ENCODE peak calls at places on chromosome 16, in five cellular contexts. K is breast epithelium, W is HCT116, E is transverse colon, Z is H1. R is an unnamed sample.

GRCh38 chr16:67707210-67707609 is 11.9 kb downstream of the GFOD2 start:
- DNase-seq in W (no peak), E (no peak), K (no peak), Z (no peak), R (no peak)

GRCh38 chr16:48911700-48912099 is 301.7 kb upstream of the N4BP1 start:
- DNase-seq in Z (no peak), E (no peak), K (no peak), W (peak; percentile 12), R (no peak)

GRCh38 chr16:9578459-9578858 is 487.0 kb downstream of the HAPSTR1 start:
- DNase-seq in W (no peak), K (no peak), E (no peak), Z (no peak), R (no peak)

GRCh38 chr16:69329369-69330285 is 761 bp downstream of the PDF start:
- DNase-seq in W (no peak), K (no peak), E (peak; percentile 39), Z (no peak), R (peak; percentile 68)

GRCh38 chr16:81699596-81699995 is 79.5 kb upstream of the PLCG2 start:
- DNase-seq in Z (no peak), E (no peak), W (no peak), K (no peak), R (no peak)

GRCh38 chr16:8572919-8573724 is 17.2 kb downstream of the TMEM114 start:
- DNase-seq in W (peak; percentile 29), K (no peak), E (no peak), Z (no peak), R (no peak)

GRCh38 chr16:65547799-65548446 is 426.1 kb upstream of the CDH11 start:
- DNase-seq in W (no peak), E (no peak), Z (no peak), K (no peak), R (no peak)

GRCh38 chr16:18800674-18801196 is 614 bp downstream of the ARL6IP1 start:
- DNase-seq in W (no peak), K (no peak), E (peak; percentile 17), Z (no peak), R (peak; percentile 31)

GRCh38 chr16:81831722-81832126 is 52.6 kb downstream of the PLCG2 start:
- DNase-seq in W (no peak), E (peak; percentile 79), K (peak; percentile 36), Z (no peak), R (peak; percentile 53)

GRCh38 chr16:17270111-17270510 is 200.6 kb downstream of the XYLT1 start:
- DNase-seq in K (no peak), E (no peak), Z (no peak), W (no peak), R (no peak)

GRCh38 chr16:89489040-89489721 is 1.2 kb downstream of the ANKRD11 start:
- DNase-seq in E (peak; percentile 88), Z (peak; percentile 59), K (peak; percentile 78), W (peak; percentile 85), R (peak; percentile 60)
- TF ChIP-seq POLR2A in E (peak; percentile 72), Z (peak; percentile 65), K (no peak), W (no peak), R (peak; percentile 56)

DNA sequence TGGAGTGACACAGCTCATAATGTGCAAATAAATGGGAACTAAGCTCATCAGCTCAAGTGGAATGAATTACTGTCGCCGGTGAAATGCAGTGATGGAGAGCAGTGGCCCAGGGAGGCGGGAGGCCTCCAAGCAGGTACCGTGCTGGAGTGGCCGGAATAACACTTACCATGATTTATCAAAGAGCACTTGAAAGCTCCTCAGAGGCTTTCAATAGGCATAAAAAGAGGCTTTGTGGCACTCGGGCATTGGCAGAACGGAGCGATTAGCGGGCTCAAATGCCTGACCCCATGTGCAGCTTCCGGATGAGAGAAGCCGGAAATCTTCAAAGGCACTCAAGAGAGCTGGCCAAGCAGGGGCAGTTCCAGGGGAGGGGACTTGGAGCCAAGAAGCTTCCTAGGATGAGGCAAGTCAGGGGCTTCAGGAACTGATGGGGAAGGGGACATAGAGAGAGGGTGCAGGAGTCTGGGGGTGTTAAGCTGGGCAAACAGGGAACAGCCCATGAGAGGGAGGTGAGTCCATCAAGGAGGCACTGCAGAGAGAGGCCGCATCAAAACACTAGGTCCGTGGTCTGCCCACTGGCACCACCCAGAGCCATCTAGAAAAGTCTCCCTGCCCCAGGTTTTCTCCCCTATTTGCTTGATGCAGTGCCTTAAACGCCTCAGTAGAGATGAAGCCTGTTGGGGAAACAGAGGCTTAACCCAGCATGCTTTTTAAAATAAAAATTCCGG is 144.0 kb upstream of the IRX6 start:
- DNase-seq in E (no peak), K (no peak), Z (no peak), W (no peak), R (no peak)
- TF ChIP-seq POLR2AphosphoS5 in E (no peak), K (no peak), Z (no peak), W (no peak), R (no peak)

GRCh38 chr16:1781254-1781653 is 1.1 kb downstream of the SPSB3 start:
- DNase-seq in W (no peak), Z (no peak), E (no peak), K (no peak), R (no peak)

GRCh38 chr16:1780677-1781072 is 1.7 kb downstream of the SPSB3 start:
- DNase-seq in Z (no peak), E (no peak), W (no peak), K (no peak), R (no peak)

GRCh38 chr16:1781758-1782407 is 488 bp downstream of the SPSB3 start:
- DNase-seq in K (no peak), E (peak; percentile 37), Z (no peak), W (no peak), R (no peak)

GRCh38 chr16:1784977-1785845 is 2.5 kb downstream of the NUBP2 start:
- DNase-seq in W (no peak), E (peak; percentile 7), K (no peak), Z (no peak), R (no peak)

GRCh38 chr16:1782408-1783247 is at the start of the genes NUBP2 and SPSB3:
- DNase-seq in E (peak; percentile 100), Z (peak; percentile 100), K (peak; percentile 100), W (peak; percentile 100), R (peak; percentile 99)
- TF ChIP-seq POLR2A in E (peak; percentile 40), Z (no peak), K (no peak), W (no peak), R (peak; percentile 80)

DNA sequence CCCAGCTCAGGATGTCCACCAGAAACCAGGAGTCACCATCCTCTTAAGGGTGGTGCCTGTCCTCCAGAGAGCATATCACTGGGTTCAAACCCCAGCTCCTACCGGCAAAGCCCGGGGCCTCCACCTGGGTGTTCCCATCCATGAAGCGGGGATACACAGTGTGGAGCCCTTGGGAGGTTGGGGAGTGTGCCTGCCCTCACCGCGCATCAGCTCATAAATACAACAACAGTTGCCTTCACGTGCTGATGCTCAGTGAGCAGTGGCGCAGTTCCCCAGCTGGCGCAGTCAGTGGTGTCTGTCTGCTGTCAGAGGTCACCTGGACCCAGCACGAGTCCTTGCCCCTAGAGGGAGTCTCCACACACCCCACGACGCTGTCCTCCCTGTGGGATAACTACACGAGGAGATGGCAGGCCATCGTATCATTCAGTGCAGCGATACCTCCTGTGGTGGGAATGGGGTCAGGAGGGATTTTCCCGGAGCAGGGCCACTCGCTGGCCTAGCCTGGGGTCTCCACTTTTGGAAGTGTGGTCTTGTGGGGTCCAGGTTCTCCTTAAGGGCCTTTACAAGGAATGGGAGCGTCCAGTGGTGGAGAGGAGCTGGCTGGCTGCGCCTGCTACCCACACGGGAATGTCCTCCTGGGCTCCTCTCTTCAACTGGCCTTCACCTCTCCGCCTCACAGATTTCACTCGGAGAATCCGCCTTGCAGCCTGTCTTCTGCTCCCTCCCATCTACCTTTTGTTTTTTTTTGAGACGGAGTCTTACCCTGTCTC is 2.3 kb upstream of the ELOB start:
- DNase-seq in K (peak; percentile 46), W (no peak), E (peak; percentile 6), Z (no peak), R (no peak)
- TF ChIP-seq POLR2AphosphoS5 in K (no peak), W (peak; percentile 55), E (no peak), Z (no peak), R (peak; percentile 67)

GRCh38 chr16:66606000-66606751 is 1.7 kb downstream of the CMTM3 start:
- DNase-seq in K (no peak), E (no peak), Z (no peak), W (no peak), R (no peak)

GRCh38 chr16:66605177-66605999 is 884 bp downstream of the CMTM3 start:
- DNase-seq in W (no peak), K (no peak), E (peak; percentile 40), Z (no peak), R (no peak)

GRCh38 chr16:66601471-66601870 is 3.0 kb upstream of the CMTM3 start:
- DNase-seq in Z (no peak), W (no peak), K (no peak), E (no peak), R (no peak)

GRCh38 chr16:66604376-66605176 is at the start of gene CMTM3:
- DNase-seq in Z (no peak), W (peak; percentile 21), K (no peak), E (peak; percentile 59), R (peak; percentile 80)

DNA sequence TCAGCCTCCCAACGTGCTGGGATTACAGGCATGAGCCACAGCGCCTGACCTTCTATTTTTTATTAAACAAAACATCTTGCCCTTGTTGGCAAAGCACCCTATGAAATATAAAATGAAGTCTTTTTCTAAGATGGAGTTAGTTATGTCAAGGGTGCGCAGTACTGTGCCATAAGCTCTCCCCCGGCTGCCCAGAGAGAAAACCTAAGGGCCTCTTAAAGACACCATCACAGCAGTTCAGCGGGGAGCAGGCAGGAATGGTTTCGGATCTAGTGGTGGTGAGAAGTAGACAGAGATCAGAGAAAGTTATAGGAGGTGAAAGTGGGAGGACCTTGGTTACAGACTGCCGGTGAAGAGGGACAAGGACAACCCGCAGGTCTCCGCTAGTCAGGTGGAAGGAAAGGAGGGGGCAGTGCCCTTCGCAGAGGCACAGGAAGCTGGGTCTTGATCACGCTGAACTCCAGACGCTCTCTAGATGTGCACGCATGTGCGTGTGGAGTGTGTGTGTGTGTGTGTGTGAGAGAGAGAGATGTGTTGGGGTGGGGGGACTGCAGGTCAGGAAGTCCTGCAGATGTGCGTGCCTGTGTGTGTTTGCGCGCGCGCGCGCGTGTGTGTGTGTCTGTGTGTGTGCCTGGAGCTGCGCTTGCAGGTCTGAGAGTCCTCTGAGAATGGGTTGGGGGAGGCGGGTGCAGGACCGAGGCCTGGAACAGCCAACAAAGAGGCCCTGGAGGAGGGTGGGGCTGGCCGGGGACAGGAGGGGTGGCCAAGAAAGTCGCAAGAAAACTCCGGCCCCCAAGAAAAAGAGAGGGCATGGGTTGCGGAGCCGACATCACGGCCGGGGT is 748 bp upstream of the CMTM3 start:
- DNase-seq in K (no peak), Z (no peak), W (no peak), E (peak; percentile 59), R (peak; percentile 47)
- TF ChIP-seq POLR2A in K (no peak), Z (peak; percentile 38), W (peak; percentile 55), E (peak; percentile 35), R (peak; percentile 38)

DNA sequence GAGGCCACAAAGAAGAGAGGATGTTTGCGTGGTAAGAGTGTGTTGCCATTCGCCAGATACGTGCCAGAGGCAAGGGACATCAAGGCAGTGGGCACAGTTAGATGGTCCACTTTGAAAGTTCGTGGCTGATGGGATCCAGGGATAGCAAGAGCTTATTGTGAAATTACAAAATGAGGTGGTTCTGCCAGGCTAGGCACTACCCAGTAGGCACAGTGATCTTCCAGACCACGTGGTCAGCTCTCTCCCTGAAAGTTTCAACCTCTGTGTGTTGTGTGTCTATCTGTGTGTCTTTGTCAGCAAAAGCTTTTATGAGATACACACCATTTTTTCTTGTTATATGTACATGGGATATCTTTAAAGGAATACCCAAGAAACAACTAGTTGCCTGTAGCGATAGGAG is 9.5 kb downstream of the SGF29 start:
- DNase-seq in Z (no peak), E (no peak), K (no peak), W (no peak), R (no peak)
- TF ChIP-seq POLR2AphosphoS5 in Z (no peak), E (no peak), K (no peak), W (no peak), R (no peak)

R was measured in GM12891.